ENCODE peak calls at places on chromosomes 16 and 17, in six cellular contexts. E is thoracic aorta; K is activated naive CD4-positive, alpha-beta T cell treated with anti-CD3 and anti-CD28 coated beads for 36 hours; V is glomerular endothelial cell; X is HCT116; A is mesenchymal stem cell. L is an unnamed sample.

GRCh38 chr16:88904676-88905365 is 38.4 kb upstream of the PABPN1L start:
- DNase-seq in V (no peak), A (no peak), K (no peak), E (no peak), X (no peak), L (no peak)

GRCh38 chr16:22141746-22142145 is 20.6 kb upstream of the SDR42E2 start:
- DNase-seq in K (no peak), V (peak), X (peak), E (no peak), A (peak), L (peak)

GRCh38 chr17:45265823-45266222 is 3.9 kb upstream of the SPATA32 start:
- DNase-seq in X (no peak), A (peak), E (no peak), K (no peak), V (no peak), L (no peak)

GRCh38 chr17:80237386-80237785 is 17.2 kb downstream of the SLC26A11 start:
- DNase-seq in A (no peak), X (no peak), K (no peak), E (no peak), V (no peak), L (no peak)

GRCh38 chr17:73325527-73325842 is 13.7 kb upstream of the CDC42EP4 start:
- DNase-seq in K (no peak), V (no peak), E (no peak), X (no peak), A (peak), L (no peak)

GRCh38 chr17:78341559-78342437 is 18.1 kb downstream of the SOCS3 start:
- DNase-seq in E (no peak), X (no peak), K (no peak), A (peak), V (no peak), L (no peak)

GRCh38 chr17:56172517-56172982 is 19.3 kb downstream of the ANKFN1 start:
- DNase-seq in A (no peak), X (no peak), K (no peak), E (no peak), V (no peak), L (no peak)

GRCh38 chr16:81616321-81617020 is 162.6 kb upstream of the PLCG2 start:
- DNase-seq in X (no peak), V (no peak), K (peak), E (no peak), A (peak), L (no peak)

GRCh38 chr17:82287849-82288601 is 14.5 kb upstream of the CSNK1D start:
- DNase-seq in E (no peak), K (no peak), X (peak), A (peak), V (peak), L (no peak)

GRCh38 chr17:56896217-56896967 is 17.5 kb downstream of the TRIM25 start:
- DNase-seq in E (no peak), X (no peak), V (no peak), A (no peak), K (no peak), L (no peak)

GRCh38 chr16:84718-85452 is 6.9 kb downstream of the MPG start:
- DNase-seq in A (peak), X (no peak), E (peak), K (peak), V (peak), L (peak)

GRCh38 chr17:42675984-42676423 is 790 bp downstream of the PLEKHH3 start:
- DNase-seq in E (no peak), V (no peak), X (no peak), A (peak), K (no peak), L (no peak)

GRCh38 chr16:27558434-27558833 is 8.5 kb downstream of the KATNIP start:
- DNase-seq in E (no peak), A (no peak), K (no peak), V (no peak), X (no peak), L (no peak)

GRCh38 chr17:29433551-29433950 is 43.4 kb downstream of the TAOK1 start:
- DNase-seq in A (no peak), E (no peak), K (no peak), V (no peak), X (no peak), L (no peak)

GRCh38 chr17:48590603-48591161 is 641 bp upstream of the HOXB3 start:
- DNase-seq in X (no peak), K (no peak), A (no peak), V (no peak), E (no peak), L (no peak)

GRCh38 chr17:42559076-42559475 is 2.9 kb upstream of the COASY start:
- DNase-seq in E (no peak), A (no peak), V (no peak), K (no peak), X (no peak), L (no peak)

L was measured in non-pigmented ciliary epithelial cell.